ENCODE peak calls at places on chromosomes 6 and 20, in ten cellular contexts. U is AG04449, R is OCI-LY7, E is WERI-Rb-1, P is NB4, V is GM12865, L is suprapubic skin, K is Caco-2, N is thoracic aorta, J is A549. F is an unnamed sample.

GRCh38 chr6:128271527-128271926 is 248.9 kb downstream of the PTPRK start:
- DNase-seq in U (no peak), R (no peak), E (no peak), P (no peak), V (no peak), L (no peak), K (no peak), N (no peak), J (no peak), F (no peak)

GRCh38 chr20:41733151-41733550 is 115.0 kb upstream of the CHD6 start:
- DNase-seq in U (no peak), R (no peak), E (no peak), P (peak; percentile 16), V (no peak), L (no peak), K (no peak), N (no peak), J (no peak), F (no peak)

GRCh38 chr20:44442298-44443070 is 33.2 kb upstream of the TTPAL start:
- DNase-seq in U (no peak), R (no peak), E (no peak), P (peak; percentile 86), V (no peak), L (no peak), K (peak; percentile 84), N (no peak), J (no peak), F (no peak)

GRCh38 chr6:45092135-45092534 is 236.0 kb upstream of the RUNX2 start:
- DNase-seq in U (no peak), R (no peak), E (no peak), P (no peak), V (no peak), L (no peak), K (no peak), N (no peak), J (no peak), F (no peak)

GRCh38 chr20:19813839-19814238 is 55.8 kb downstream of the RIN2 start:
- DNase-seq in U (no peak), R (no peak), E (no peak), P (no peak), V (no peak), L (no peak), K (no peak), N (no peak), J (no peak), F (no peak)

GRCh38 chr6:130065616-130066015 is 47.2 kb downstream of the L3MBTL3 start:
- DNase-seq in U (peak; percentile 59), R (no peak), E (no peak), P (no peak), V (no peak), L (no peak), K (no peak), N (no peak), J (no peak), F (no peak)

GRCh38 chr6:157867981-157868380 is 44.9 kb downstream of the SNX9 start:
- DNase-seq in U (no peak), R (no peak), E (no peak), P (no peak), V (no peak), L (no peak), K (no peak), N (no peak), J (no peak), F (no peak)

GRCh38 chr6:148593130-148593812 is 153.6 kb upstream of the UST start:
- DNase-seq in U (no peak), R (no peak), E (no peak), P (no peak), V (no peak), L (no peak), K (no peak), N (no peak), J (no peak), F (no peak)

GRCh38 chr6:56652994-56653393 is 10.3 kb upstream of the DST start:
- DNase-seq in U (peak; percentile 21), R (no peak), E (no peak), P (no peak), V (no peak), L (no peak), K (no peak), N (no peak), J (peak; percentile 69), F (peak; percentile 89)

GRCh38 chr6:137673603-137674002 is 179.4 kb upstream of the OLIG3 start:
- DNase-seq in U (no peak), R (no peak), E (no peak), P (no peak), V (no peak), L (no peak), K (no peak), N (no peak), J (no peak), F (no peak)

GRCh38 chr20:50057409-50058053 is 55.4 kb downstream of the UBE2V1 start:
- DNase-seq in U (no peak), R (no peak), E (no peak), P (no peak), V (no peak), L (no peak), K (no peak), N (no peak), J (no peak), F (no peak)

GRCh38 chr6:45663181-45664180 is 285.7 kb upstream of the SUPT3H start:
- DNase-seq in U (no peak), R (no peak), E (peak; percentile 80), P (no peak), V (no peak), L (no peak), K (no peak), N (no peak), J (no peak), F (no peak)

GRCh38 chr20:36468149-36469000 is 72.9 kb upstream of the MYL9 start:
- DNase-seq in U (no peak), R (peak; percentile 55), E (peak; percentile 28), P (no peak), V (no peak), L (no peak), K (no peak), N (peak; percentile 31), J (peak; percentile 59), F (no peak)

GRCh38 chr6:21500894-21501293 is 92.7 kb upstream of the SOX4 start:
- DNase-seq in U (no peak), R (no peak), E (peak; percentile 36), P (no peak), V (no peak), L (no peak), K (no peak), N (no peak), J (no peak), F (no peak)

GRCh38 chr6:24273471-24273870 is 84.4 kb downstream of the DCDC2 start:
- DNase-seq in U (no peak), R (no peak), E (no peak), P (no peak), V (no peak), L (no peak), K (no peak), N (no peak), J (no peak), F (peak; percentile 73)

GRCh38 chr6:89638320-89639195 is at the start of gene LYRM2:
- DNase-seq in U (peak; percentile 52), R (peak; percentile 93), E (peak; percentile 96), P (peak; percentile 93), V (peak; percentile 95), L (peak; percentile 96), K (peak; percentile 92), N (peak; percentile 76), J (peak; percentile 87), F (peak; percentile 94)
- TF ChIP-seq CTCF in U (no peak), R (no peak), E (peak; percentile 5), P (no peak), V (no peak), L (no peak), K (no peak), N (no peak), J (no peak), F (peak; percentile 10)

DNA sequence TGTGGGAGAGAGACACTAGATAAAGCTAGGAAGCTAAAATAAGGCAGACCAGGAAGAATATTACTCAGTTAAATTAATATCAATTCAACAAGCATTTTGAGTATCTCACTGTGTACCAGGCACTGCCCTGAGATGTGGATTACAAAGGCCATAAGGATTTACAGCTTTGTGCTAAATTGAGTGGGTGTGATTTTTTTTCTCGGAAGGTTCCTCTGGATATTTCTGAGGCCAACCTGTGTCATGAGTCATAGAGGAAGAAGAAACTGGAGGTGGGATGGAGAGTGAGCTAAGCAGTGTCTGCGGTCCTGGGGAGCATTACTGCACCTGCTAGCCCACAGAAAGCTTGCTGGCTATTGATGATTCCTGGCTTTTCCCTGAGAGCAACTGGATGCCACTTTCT is 135.2 kb downstream of the RFPL4B start:
- DNase-seq in U (no peak), R (no peak), E (no peak), P (no peak), V (no peak), L (no peak), K (no peak), N (no peak), J (no peak), F (peak; percentile 29)
- H3K4me3 ChIP-seq in U (no peak overlapping the region), R (no peak overlapping the region), E (no peak overlapping the region), P (no peak overlapping the region), V (no peak overlapping the region), L (no peak overlapping the region), K (no peak overlapping the region), N (no peak overlapping the region), J (no peak overlapping the region), F (no peak overlapping the region)

GRCh38 chr6:108453601-108454157 is 107.0 kb upstream of the FOXO3 start:
- DNase-seq in U (peak; percentile 47), R (peak; percentile 5), E (no peak), P (peak; percentile 67), V (peak; percentile 26), L (no peak), K (no peak), N (no peak), J (no peak), F (peak; percentile 3)
- TF ChIP-seq CTCF in U (no peak), R (no peak), E (no peak), P (no peak), V (no peak), L (no peak), K (no peak), N (no peak), J (no peak), F (no peak)

GRCh38 chr20:1002682-1003561 is 811 bp upstream of the RSPO4 start:
- DNase-seq in U (no peak), R (no peak), E (peak; percentile 34), P (no peak), V (no peak), L (peak; percentile 8), K (no peak), N (no peak), J (no peak), F (no peak)
- H3K4me3 ChIP-seq in U (no peak overlapping the region), R (no peak overlapping the region), E (peak overlapping the region; percentile 50), P (no peak overlapping the region), V (no peak overlapping the region), L (peak overlapping the region; percentile 42), K (peak overlapping the region; percentile 46), N (no peak overlapping the region), J (peak overlapping the region; percentile 32), F (no peak overlapping the region)